ENCODE peak calls at places on chromosomes 7 and 10, in four cellular contexts. Z is activated naive CD8-positive, alpha-beta T cell treated with anti-CD3 and anti-CD28 coated beads, Interleukin-2, amount 50 U/mL, for 24 hours; K is GM03348; B is amniotic epithelial cell. D is an unnamed sample.

GRCh38 chr10:43781480-43782361 is 133.0 kb upstream of the ZNF32 start:
- DNase-seq in K (no peak), Z (peak), B (peak), D (no peak)

GRCh38 chr10:44282606-44283300 is 102.1 kb downstream of the CXCL12 start:
- DNase-seq in B (no peak), Z (no peak), K (no peak), D (no peak)

GRCh38 chr7:110591341-110591740 is 499.6 kb upstream of the LRRN3 start:
- DNase-seq in B (no peak), Z (no peak), K (peak), D (no peak)

GRCh38 chr7:43522406-43523156 is 60.3 kb upstream of the STK17A start:
- DNase-seq in Z (no peak), K (peak), B (peak), D (no peak)

GRCh38 chr7:135282621-135283295 is 49.1 kb downstream of the STRA8 start:
- DNase-seq in Z (no peak), B (peak), K (no peak), D (no peak)

GRCh38 chr10:32618482-32618881 is 172.5 kb downstream of the CCDC7 start:
- DNase-seq in K (no peak), Z (no peak), B (peak), D (no peak)

GRCh38 chr10:30383366-30383765 is 34.3 kb upstream of the MTPAP start:
- DNase-seq in B (no peak), K (peak), Z (no peak), D (no peak)

GRCh38 chr10:31929260-31929985 is 792 bp upstream of the ARHGAP12 start:
- DNase-seq in B (peak), Z (peak), K (peak), D (peak)

D was measured in left lobe of liver.